ENCODE peak calls at places on chromosomes 2 and 18, in nine cellular contexts. R is fibroblast of pulmonary artery, G is fibroblast of mammary gland, F is prostate gland, Z is brain microvascular endothelial cell, W is HFF-Myc, N is IMR-90, Q is breast epithelium, D is cardiac muscle cell. K is an unnamed sample.

GRCh38 chr2:173023718-173024117 is 51.9 kb upstream of the MAP3K20 start:
- DNase-seq in N (no peak), W (no peak), F (no peak), Q (no peak), R (no peak), Z (no peak), D (no peak), G (no peak), K (no peak)

GRCh38 chr2:234911271-234911670 is 40.5 kb upstream of the SH3BP4 start:
- DNase-seq in Q (peak), W (peak), Z (peak), N (peak), D (peak), F (peak), G (peak), R (peak), K (no peak)

GRCh38 chr18:36601316-36601715 is 227.5 kb downstream of the TPGS2 start:
- DNase-seq in D (no peak), R (no peak), W (no peak), Q (no peak), N (no peak), F (no peak), Z (no peak), G (no peak), K (no peak)

GRCh38 chr2:39736593-39736992 is 42.5 kb downstream of the THUMPD2 start:
- DNase-seq in W (no peak), G (peak), D (peak), R (peak), N (peak), Z (peak), Q (no peak), F (no peak), K (no peak)

GRCh38 chr18:64165906-64166305 is 17.0 kb upstream of the LINC00305 start:
- DNase-seq in W (no peak), R (no peak), Z (peak), N (no peak), F (no peak), Q (no peak), G (peak), D (no peak), K (peak)

GRCh38 chr18:7512326-7512725 is 54.8 kb upstream of the PTPRM start:
- DNase-seq in Q (no peak), G (no peak), N (no peak), F (peak), D (no peak), R (no peak), W (no peak), Z (no peak), K (peak)

GRCh38 chr2:235958631-235959395 is 209.4 kb downstream of the GBX2 start:
- DNase-seq in Z (peak), F (no peak), G (no peak), W (no peak), R (peak), D (no peak), N (no peak), Q (no peak), K (no peak)

GRCh38 chr18:35122586-35123224 is 81.5 kb downstream of the MAPRE2 start:
- DNase-seq in F (no peak), D (no peak), N (no peak), W (no peak), Q (no peak), R (no peak), Z (peak), G (no peak), K (no peak)

GRCh38 chr2:113886479-113887383 is 3.2 kb upstream of the ACTR3 start:
- DNase-seq in N (peak), R (peak), D (peak), F (peak), Z (peak), G (peak), Q (no peak), W (peak), K (peak)

GRCh38 chr2:137764638-137765037 is 199.6 kb upstream of the HNMT start:
- DNase-seq in W (no peak), N (no peak), R (no peak), F (no peak), Q (no peak), D (no peak), Z (no peak), G (no peak), K (no peak)

GRCh38 chr2:201909961-201910361 is 103.6 kb downstream of the CDK15 start:
- DNase-seq in D (peak), R (peak), Z (peak), G (peak), N (peak), Q (no peak), W (no peak), F (no peak), K (no peak)

GRCh38 chr2:233413046-233413445 is 58.8 kb downstream of the DGKD start:
- DNase-seq in R (peak), W (no peak), N (peak), F (no peak), G (peak), Q (no peak), D (peak), Z (peak), K (no peak)

GRCh38 chr2:99818842-99819241 is 323.5 kb downstream of the AFF3 start:
- DNase-seq in Z (no peak), W (no peak), Q (no peak), G (peak), D (peak), R (peak), N (peak), F (no peak), K (no peak)

GRCh38 chr2:129080715-129081472 is 762.2 kb upstream of the HS6ST1 start:
- DNase-seq in W (no peak), R (peak), D (peak), Q (no peak), G (no peak), N (no peak), F (no peak), Z (no peak), K (no peak)

GRCh38 chr18:54671291-54671881 is 80.3 kb downstream of the DYNAP start:
- DNase-seq in R (peak), W (no peak), N (peak), F (no peak), D (peak), Q (no peak), G (peak), Z (peak), K (no peak)

GRCh38 chr2:68799138-68799537 is 64.5 kb downstream of the ARHGAP25 start:
- DNase-seq in W (no peak), N (no peak), Z (no peak), D (no peak), G (no peak), R (no peak), Q (no peak), F (peak), K (no peak)

GRCh38 chr2:105072039-105072438 is 34.2 kb downstream of the MRPS9 start:
- DNase-seq in F (no peak), W (no peak), Z (no peak), D (no peak), N (no peak), G (no peak), Q (no peak), R (no peak), K (no peak)

GRCh38 chr2:23235292-23235691 is 149.7 kb upstream of the KLHL29 start:
- DNase-seq in F (no peak), D (peak), G (peak), R (peak), W (peak), Q (no peak), N (no peak), Z (no peak), K (no peak)

GRCh38 chr2:46086578-46087070 is 210.6 kb upstream of the EPAS1 start:
- DNase-seq in D (no peak), R (no peak), G (no peak), F (no peak), N (no peak), Z (no peak), Q (no peak), W (no peak), K (no peak)

GRCh38 chr2:219368690-219369108 is 19.0 kb downstream of the DNPEP start:
- DNase-seq in G (peak), D (peak), R (peak), F (peak), Q (peak), Z (peak), N (peak), W (peak), K (peak)

GRCh38 chr2:84878896-84879594 is 1.8 kb downstream of the TRABD2A start:
- DNase-seq in W (no peak), R (no peak), F (no peak), N (peak), D (no peak), Z (no peak), Q (no peak), G (no peak), K (no peak)

GRCh38 chr2:21939961-21940360 is 816.2 kb downstream of the TDRD15 start:
- DNase-seq in Z (no peak), Q (no peak), F (no peak), D (peak), N (peak), R (no peak), W (no peak), G (no peak), K (no peak)

GRCh38 chr18:9287037-9287436 is 47.5 kb upstream of the TWSG1 start:
- DNase-seq in F (no peak), Z (no peak), R (no peak), Q (no peak), D (no peak), W (no peak), N (peak), G (no peak), K (no peak)

GRCh38 chr2:140472676-140473075 is 1658.1 kb downstream of the LRP1B start:
- DNase-seq in D (no peak), G (no peak), F (no peak), N (no peak), W (no peak), Q (no peak), R (no peak), Z (no peak), K (no peak)

GRCh38 chr18:58541137-58541788 is 87.6 kb downstream of the ALPK2 start:
- DNase-seq in G (peak), N (peak), Z (peak), F (no peak), Q (no peak), R (peak), D (peak), W (peak), K (no peak)

GRCh38 chr2:190666895-190667294 is 18.0 kb downstream of the NAB1 start:
- DNase-seq in R (no peak), W (no peak), G (no peak), D (no peak), Z (no peak), Q (no peak), N (no peak), F (no peak), K (no peak)

GRCh38 chr2:128270306-128271185 is 48.1 kb downstream of the HS6ST1 start:
- DNase-seq in W (no peak), R (no peak), D (no peak), F (no peak), G (no peak), Z (no peak), Q (peak), N (no peak), K (no peak)

GRCh38 chr2:46534589-46534988 is 55.2 kb downstream of the TMEM247 start:
- DNase-seq in Q (no peak), G (no peak), W (no peak), Z (no peak), R (no peak), F (no peak), D (no peak), N (no peak), K (no peak)

GRCh38 chr2:54955674-54956391 is 94.4 kb downstream of the RTN4 start:
- DNase-seq in Q (no peak), F (peak), G (no peak), R (no peak), N (no peak), W (no peak), D (peak), Z (no peak), K (no peak)

GRCh38 chr2:190864375-190864774 is 16.2 kb upstream of the GLS start:
- DNase-seq in N (peak), R (peak), D (peak), Q (no peak), F (no peak), G (no peak), W (no peak), Z (no peak), K (no peak)

GRCh38 chr18:75551071-75551470 is 123.6 kb upstream of the SMIM21 start:
- DNase-seq in F (no peak), G (no peak), N (no peak), W (no peak), R (no peak), D (peak), Q (no peak), Z (no peak), K (no peak)

DNA sequence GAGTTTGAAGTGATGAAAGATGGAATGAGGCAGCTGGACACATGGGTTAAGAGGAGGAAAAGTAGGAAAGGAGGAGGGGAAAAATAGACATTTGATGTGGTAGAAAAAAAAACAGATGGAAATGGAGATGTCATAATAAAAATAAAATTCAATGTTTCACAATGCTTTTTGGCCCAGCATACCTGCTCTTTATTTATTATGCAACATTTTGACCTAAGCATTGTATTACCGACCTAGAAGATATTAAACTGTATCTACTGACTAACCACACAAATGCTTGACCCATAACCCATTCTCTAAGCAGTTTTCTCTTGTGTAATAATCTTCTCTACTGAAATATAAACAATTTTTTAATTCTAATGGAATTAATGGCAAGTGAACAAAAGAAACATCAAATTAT is 362.4 kb downstream of the FBXO15 start:
- DNase-seq in N (peak), R (peak), Z (no peak), D (peak), F (no peak), W (no peak), Q (no peak), G (peak), K (no peak)
- H3K4me3 ChIP-seq in N (no peak), R (no peak), Z (no peak), D (no peak), F (no peak), W (no peak), Q (no peak), G (no peak), K (no peak)

DNA sequence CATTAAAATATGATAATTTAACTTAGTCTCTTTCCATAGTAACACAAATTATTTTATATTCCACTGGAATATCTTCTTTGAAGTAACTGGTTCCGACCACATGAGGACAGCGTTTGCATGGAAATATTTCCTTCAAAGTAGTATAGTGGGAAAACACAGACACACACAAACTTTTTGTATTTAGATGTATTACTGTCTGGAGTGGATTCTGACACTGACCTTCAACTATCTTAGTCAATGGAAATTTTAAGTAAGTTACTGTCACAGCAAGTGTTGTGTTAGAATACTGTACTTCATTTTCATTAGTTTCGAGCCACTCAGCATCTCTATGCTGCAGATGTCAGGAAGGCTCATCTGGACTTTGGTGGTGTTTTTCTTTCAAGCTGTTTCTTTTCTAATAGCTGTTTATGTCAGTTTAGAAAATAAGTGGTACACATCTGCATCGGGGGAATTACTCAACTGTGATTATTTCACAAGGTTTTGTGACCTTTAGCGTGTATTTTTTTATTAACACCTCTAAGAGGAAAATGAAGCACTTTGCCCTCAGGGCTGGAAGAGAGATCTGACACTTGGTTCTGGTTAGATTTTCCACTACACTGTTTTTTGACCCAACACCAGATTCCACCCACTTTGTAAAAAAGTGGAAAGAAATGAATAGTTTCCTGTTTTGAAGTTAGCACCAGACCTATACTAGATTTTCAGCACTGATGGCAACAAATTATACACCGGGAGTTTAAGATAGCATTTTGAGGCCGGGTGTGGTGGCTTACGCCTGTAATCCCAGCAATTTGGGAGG is 18.9 kb upstream of the THOC1 start:
- DNase-seq in W (no peak), Z (peak), F (no peak), D (peak), G (peak), N (peak), Q (no peak), R (peak), K (no peak)
- TF ChIP-seq CTCF in W (peak), Z (peak), F (peak), D (peak), G (peak), N (peak), Q (no peak), R (peak), K (peak)

DNA sequence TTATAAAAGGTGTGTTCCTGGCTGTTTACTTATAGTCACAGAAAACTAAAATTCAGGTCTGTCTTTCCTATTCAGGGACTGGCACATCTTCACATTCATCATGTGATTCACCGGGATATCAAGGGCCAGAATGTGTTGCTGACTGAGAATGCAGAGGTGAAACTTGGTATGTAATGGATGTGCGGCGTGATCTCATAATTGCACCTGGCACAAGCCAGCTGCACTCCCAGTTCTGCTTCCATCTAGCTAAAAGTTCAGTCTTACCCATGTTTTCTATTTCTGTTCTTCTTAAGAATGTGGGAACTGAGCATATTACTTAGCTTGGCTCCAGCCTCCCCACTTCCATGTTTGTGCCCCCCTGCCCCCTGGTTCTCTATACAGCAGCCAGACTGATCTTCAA is 131.9 kb downstream of the MAP4K4 start:
- DNase-seq in N (no peak), Z (no peak), W (no peak), G (no peak), D (no peak), Q (no peak), R (no peak), F (no peak), K (no peak)
- H3K4me3 ChIP-seq in N (no peak), Z (no peak), W (no peak), G (no peak), D (no peak), Q (no peak), R (no peak), F (no peak), K (no peak)

GRCh38 chr18:6219116-6219717 is 195.5 kb downstream of the L3MBTL4 start:
- DNase-seq in Z (peak), G (peak), F (no peak), Q (no peak), W (peak), N (peak), R (peak), D (peak), K (peak)
- TF ChIP-seq CTCF in Z (peak), G (peak), F (peak), Q (no peak), W (peak), N (peak), R (peak), D (peak), K (peak)

GRCh38 chr2:20419752-20420151 is 27.1 kb upstream of the RHOB start:
- DNase-seq in D (no peak), F (no peak), Q (no peak), G (no peak), R (no peak), N (no peak), Z (no peak), W (no peak), K (no peak)
- H3K4me3 ChIP-seq in D (no peak), F (no peak), Q (no peak), G (no peak), R (no peak), N (no peak), Z (no peak), W (no peak), K (no peak)

GRCh38 chr2:72097276-72097675 is 50.4 kb downstream of the CYP26B1 start:
- DNase-seq in G (no peak), F (no peak), N (no peak), D (no peak), Q (no peak), W (no peak), R (no peak), Z (no peak), K (no peak)
- TF ChIP-seq CTCF in G (no peak), F (no peak), N (no peak), D (no peak), Q (no peak), W (no peak), R (no peak), Z (no peak), K (no peak)

GRCh38 chr18:22465859-22466602 is 48.3 kb upstream of the CTAGE1 start:
- DNase-seq in D (peak), Q (no peak), G (peak), R (peak), F (peak), Z (peak), N (peak), W (peak), K (peak)

GRCh38 chr18:22469061-22469689 is 51.5 kb upstream of the CTAGE1 start:
- DNase-seq in Z (peak), R (peak), F (no peak), Q (no peak), G (no peak), D (no peak), W (no peak), N (peak), K (no peak)

GRCh38 chr18:22466608-22467390 is 49.1 kb upstream of the CTAGE1 start:
- DNase-seq in N (peak), W (no peak), G (peak), F (peak), D (peak), Z (peak), R (peak), Q (no peak), K (peak)

GRCh38 chr18:22468554-22468891 is 50.8 kb upstream of the CTAGE1 start:
- DNase-seq in D (no peak), Q (no peak), F (no peak), G (no peak), W (no peak), Z (no peak), N (no peak), R (no peak), K (no peak)

DNA sequence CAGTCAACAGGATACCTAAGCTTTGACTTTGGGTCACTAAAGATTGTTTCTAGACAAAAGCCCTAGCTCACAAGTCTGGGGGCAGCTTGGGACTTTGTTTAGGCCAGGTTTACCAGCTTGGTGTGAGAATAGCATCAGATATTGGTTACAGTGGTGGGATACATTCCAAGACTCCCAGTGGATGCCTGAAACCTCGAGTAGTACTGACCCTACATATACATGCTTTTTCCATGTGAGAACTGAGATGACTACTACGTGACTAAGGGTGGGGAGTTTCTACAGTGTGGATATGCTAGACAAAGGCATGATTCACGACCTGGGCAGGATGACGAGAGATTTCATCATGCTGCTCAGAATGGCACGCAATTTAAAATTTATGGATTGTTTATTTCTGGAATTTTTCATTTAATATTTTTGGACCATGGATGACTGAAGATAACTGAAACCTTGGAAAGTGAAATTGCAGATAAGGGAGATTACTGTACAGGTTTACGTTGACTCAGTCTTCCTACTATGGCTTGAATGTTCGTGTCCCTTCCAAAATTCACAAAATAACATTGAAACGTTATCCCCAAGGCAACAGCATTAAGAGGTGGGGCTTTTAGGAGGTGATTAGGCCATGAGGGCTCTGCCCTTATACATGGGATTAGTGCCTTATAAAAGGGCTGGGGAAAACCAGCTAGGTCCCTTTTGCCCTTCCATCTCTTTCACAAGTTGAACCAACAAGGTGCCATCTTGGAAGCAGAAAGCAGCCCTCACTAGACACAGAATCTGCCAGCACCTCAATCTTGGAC is 50.2 kb upstream of the CTAGE1 start:
- DNase-seq in F (no peak), Q (no peak), G (peak), W (peak), N (peak), R (peak), D (peak), Z (peak), K (peak)
- H3K4me3 ChIP-seq in F (no peak), Q (no peak), G (no peak), W (no peak), N (no peak), R (no peak), D (no peak), Z (no peak), K (no peak)

K was measured in kidney epithelial cell.